ENCODE peak calls at places on chromosomes 16 and 17, in seven cellular contexts. D is ovary, J is lower leg skin, T is cardiac fibroblast, I is mesothelial cell of epicardium, R is osteocyte, U is adrenal gland. S is an unnamed sample.

GRCh38 chr17:48542956-48543853 is 1.7 kb downstream of the HOXB2 start:
- DNase-seq in R (no peak), J (no peak), U (peak; percentile 65), T (peak; percentile 63), I (peak; percentile 68), D (no peak), S (no peak)

GRCh38 chr16:49269231-49269630 is 12.4 kb downstream of the CBLN1 start:
- DNase-seq in D (no peak), T (no peak), I (no peak), R (no peak), J (no peak), U (no peak), S (no peak)

GRCh38 chr17:6831662-6832263 is at the start of gene TEKT1:
- DNase-seq in R (no peak), U (peak; percentile 75), D (peak; percentile 52), J (peak; percentile 79), T (peak; percentile 82), I (peak; percentile 80), S (peak; percentile 60)

GRCh38 chr16:20114356-20114755 is 40.7 kb upstream of the GPR139 start:
- DNase-seq in R (no peak), I (no peak), J (peak; percentile 15), T (no peak), D (no peak), U (peak; percentile 59), S (no peak)

GRCh38 chr17:76039121-76039520 is 12.0 kb upstream of the EVPL start:
- DNase-seq in R (no peak), T (no peak), D (no peak), J (no peak), U (peak; percentile 45), I (no peak), S (no peak)

GRCh38 chr17:17681744-17682292 is 560 bp downstream of the RAI1 start:
- DNase-seq in I (peak; percentile 65), R (no peak), J (peak; percentile 32), D (peak; percentile 71), U (no peak), T (peak; percentile 28), S (no peak)

GRCh38 chr17:10266477-10266876 is 68.1 kb upstream of the GAS7 start:
- DNase-seq in D (no peak), T (no peak), U (no peak), I (no peak), R (no peak), J (no peak), S (no peak)

GRCh38 chr17:64115871-64116534 is 13.9 kb downstream of the ERN1 start:
- DNase-seq in U (no peak), D (no peak), T (peak; percentile 89), R (no peak), J (no peak), I (no peak), S (no peak)

GRCh38 chr16:84504420-84505248 is at the start of gene MEAK7:
- DNase-seq in R (peak; percentile 99), U (peak; percentile 98), T (peak; percentile 99), D (peak; percentile 99), J (peak; percentile 99), I (peak; percentile 99), S (peak; percentile 96)

GRCh38 chr16:58337090-58337444 is 42.2 kb upstream of the PRSS54 start:
- DNase-seq in J (no peak), D (no peak), U (no peak), T (no peak), I (no peak), R (no peak), S (no peak)

GRCh38 chr16:89093602-89094251 is at the start of gene ACSF3:
- DNase-seq in T (peak; percentile 63), R (no peak), J (no peak), I (no peak), U (peak; percentile 63), D (peak; percentile 50), S (no peak)

GRCh38 chr17:68222586-68222985 is 25.3 kb upstream of the AMZ2 start:
- DNase-seq in U (no peak), R (no peak), I (no peak), J (no peak), T (no peak), D (no peak), S (no peak)

GRCh38 chr17:77613181-77613580 is 345.3 kb upstream of the TNRC6C start:
- DNase-seq in T (no peak), D (no peak), I (no peak), J (no peak), R (no peak), U (no peak), S (no peak)

GRCh38 chr17:50618941-50619340 is 15.7 kb upstream of the ABCC3 start:
- DNase-seq in U (peak; percentile 61), D (no peak), T (no peak), R (no peak), I (no peak), J (no peak), S (no peak)

GRCh38 chr17:13582776-13583414 is 18.8 kb downstream of the HS3ST3A1 start:
- DNase-seq in J (no peak), U (no peak), I (no peak), D (no peak), T (no peak), R (no peak), S (no peak)

GRCh38 chr17:78137392-78138203 is 7.0 kb downstream of the TMC8 start:
- DNase-seq in J (no peak), T (no peak), R (no peak), U (no peak), I (no peak), D (no peak), S (no peak)

GRCh38 chr16:25868966-25869365 is 177.2 kb downstream of the HS3ST4 start:
- DNase-seq in U (no peak), I (no peak), T (no peak), J (no peak), R (no peak), D (no peak), S (no peak)

DNA sequence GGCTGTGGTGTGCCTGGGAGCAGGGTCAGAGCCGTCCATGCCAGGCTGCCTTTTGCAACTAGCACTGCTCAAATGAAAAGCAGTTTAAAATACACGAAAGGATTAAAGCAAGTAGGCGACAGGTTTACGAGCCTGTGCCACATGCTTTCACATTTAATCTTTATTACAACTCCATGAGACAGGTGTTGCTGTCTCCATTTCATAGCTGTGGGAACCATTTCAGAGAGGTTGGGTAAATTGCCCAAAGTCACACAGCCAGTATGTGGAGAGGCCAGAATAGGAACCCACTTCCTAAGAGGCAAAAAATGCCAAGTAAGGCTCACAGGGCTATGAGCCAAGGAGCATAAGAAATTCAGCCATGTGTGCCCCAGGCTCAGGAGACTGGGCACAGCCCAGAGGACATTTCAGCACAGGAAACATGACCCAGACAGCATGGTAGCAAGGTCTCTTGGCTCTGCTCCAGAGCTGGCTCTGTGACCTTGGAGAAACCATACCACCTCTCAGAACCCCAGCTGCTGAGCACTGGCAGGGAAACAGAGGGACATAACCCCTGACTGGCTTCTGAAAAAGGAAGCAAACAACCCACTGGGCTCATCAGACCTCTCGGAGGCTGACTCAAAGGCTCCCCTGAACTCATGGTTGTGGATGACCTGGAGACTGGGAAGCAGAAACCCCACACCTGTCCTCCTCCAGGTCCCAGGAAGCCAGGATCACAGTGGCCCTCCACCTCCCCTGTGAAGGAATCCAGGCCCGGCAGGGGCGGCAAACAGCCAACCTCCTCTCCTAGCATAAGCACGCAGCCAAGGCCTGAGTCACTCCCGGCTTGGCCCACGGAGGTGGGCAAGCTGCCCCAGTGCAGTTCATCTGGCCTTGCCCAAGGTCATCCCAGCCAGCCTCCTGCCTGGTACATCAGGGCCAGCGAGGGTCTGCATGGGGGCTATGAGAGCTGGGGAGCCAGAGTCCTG is 40.3 kb upstream of the MRPS23 start:
- DNase-seq in U (peak; percentile 98), J (peak; percentile 57), R (no peak), D (peak; percentile 91), T (peak; percentile 88), I (no peak), S (peak; percentile 61)
- TF ChIP-seq CTCF in U (no peak), J (no peak), R (no peak), D (no peak), T (peak; percentile 22), I (no peak), S (no peak)

GRCh38 chr16:31455601-31456314 is 3.5 kb upstream of the ARMC5 start:
- DNase-seq in J (no peak), I (no peak), T (peak; percentile 27), D (no peak), U (peak; percentile 20), R (no peak), S (no peak)
- TF ChIP-seq CTCF in J (no peak), I (no peak), T (peak; percentile 15), D (no peak), U (no peak), R (peak; percentile 38), S (no peak)

GRCh38 chr16:56588781-56589140 is 567 bp upstream of the MT3 start:
- DNase-seq in U (no peak), D (no peak), R (no peak), I (no peak), T (no peak), J (no peak), S (no peak)

GRCh38 chr16:56591377-56592060 is 2.2 kb downstream of the MT3 start:
- DNase-seq in U (no peak), R (no peak), I (no peak), D (no peak), T (no peak), J (no peak), S (no peak)

GRCh38 chr16:56594292-56594619 is 4.9 kb downstream of the MT3 start:
- DNase-seq in D (no peak), J (no peak), U (no peak), R (no peak), I (no peak), T (no peak), S (no peak)

GRCh38 chr16:56593573-56594291 is 4.4 kb downstream of the MT3 start:
- DNase-seq in T (no peak), J (no peak), I (no peak), D (no peak), R (no peak), U (no peak), S (no peak)

DNA sequence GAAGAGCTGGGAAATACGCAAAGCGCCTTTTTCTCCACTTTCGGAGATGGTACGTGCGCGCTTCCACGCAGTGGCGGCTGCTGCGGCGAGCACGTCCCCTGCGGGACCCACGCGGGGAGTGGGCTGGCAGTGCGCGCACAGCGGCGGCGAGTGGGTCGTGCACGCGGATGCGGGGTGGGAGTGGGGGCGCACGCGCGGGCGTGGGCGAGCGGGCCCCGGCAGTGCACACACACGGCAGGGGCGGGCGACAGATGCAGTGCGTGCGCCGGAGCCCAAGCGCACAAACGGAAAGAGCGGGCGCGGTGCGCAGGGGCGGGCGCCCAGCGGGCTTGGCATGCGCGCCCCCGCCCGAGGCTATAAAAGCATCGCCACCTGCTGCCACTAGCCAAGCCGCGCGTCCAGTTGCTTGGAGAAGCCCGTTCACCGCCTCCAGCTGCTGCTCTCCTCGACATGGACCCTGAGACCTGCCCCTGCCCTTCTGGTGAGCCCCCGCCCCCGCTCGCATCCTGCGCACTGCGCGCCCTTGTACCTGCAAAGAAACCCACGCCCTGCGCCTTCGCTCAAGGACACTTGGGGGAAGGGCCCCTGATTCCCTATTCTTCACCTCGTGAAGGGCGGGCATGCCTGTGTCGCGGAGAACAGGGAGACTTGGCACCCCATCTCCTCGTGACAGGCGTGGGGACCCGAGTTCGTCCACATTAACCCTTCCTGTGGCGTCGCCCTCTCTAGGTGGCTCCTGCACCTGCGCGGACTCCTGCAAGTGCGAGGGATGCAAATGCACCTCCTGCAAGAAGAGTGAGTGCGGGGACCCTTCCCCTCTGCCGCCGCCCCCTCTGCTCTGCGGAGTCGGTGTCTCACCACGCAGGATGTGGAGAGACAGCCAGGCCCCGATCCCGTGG is at the start of gene MT3:
- DNase-seq in I (no peak), D (peak; percentile 15), R (no peak), J (no peak), T (no peak), U (peak; percentile 59), S (no peak)
- TF ChIP-seq CTCF in I (no peak), D (no peak), R (no peak), J (no peak), T (no peak), U (no peak), S (no peak)

GRCh38 chr16:9124908-9125584 is 33.6 kb downstream of the HAPSTR1 start:
- DNase-seq in R (no peak), U (no peak), T (no peak), J (no peak), I (no peak), D (no peak), S (no peak)
- TF ChIP-seq CTCF in R (no peak), U (no peak), T (no peak), J (no peak), I (no peak), D (no peak), S (no peak)